ENCODE peak calls at places on chromosomes 7 and 10, in nine cellular contexts. One of them, this sample, is unnamed.

GRCh38 chr10:103265712-103266329 is 11.1 kb upstream of the INA start:
- DNase-seq in cardiac muscle cell: peak; percentile 91
- DNase-seq in small intestine: peak; percentile 47
- DNase-seq in aorta: peak; percentile 71
- DNase-seq in sigmoid colon: no peak
- DNase-seq in brain microvascular endothelial cell: peak; percentile 69
- DNase-seq in uterus: peak; percentile 41
- DNase-seq in HCT116: peak; percentile 42
- DNase-seq in heart left ventricle: no peak
- DNase-seq in this sample: peak; percentile 54

GRCh38 chr7:94649313-94649924 is 6.5 kb downstream of the SGCE start:
- DNase-seq in cardiac muscle cell: no peak
- DNase-seq in small intestine: no peak
- DNase-seq in aorta: no peak
- DNase-seq in sigmoid colon: no peak
- DNase-seq in brain microvascular endothelial cell: no peak
- DNase-seq in uterus: no peak
- DNase-seq in HCT116: no peak
- DNase-seq in heart left ventricle: no peak
- DNase-seq in this sample: no peak

GRCh38 chr7:125127304-125127703 is 197.7 kb upstream of the POT1 start:
- DNase-seq in cardiac muscle cell: no peak
- DNase-seq in small intestine: no peak
- DNase-seq in aorta: no peak
- DNase-seq in sigmoid colon: no peak
- DNase-seq in brain microvascular endothelial cell: no peak
- DNase-seq in uterus: no peak
- DNase-seq in HCT116: no peak
- DNase-seq in heart left ventricle: no peak
- DNase-seq in this sample: no peak

GRCh38 chr7:76303829-76304505 is 1.5 kb downstream of the HSPB1 start:
- DNase-seq in cardiac muscle cell: no peak
- DNase-seq in small intestine: no peak
- DNase-seq in aorta: peak; percentile 58
- DNase-seq in sigmoid colon: no peak
- DNase-seq in brain microvascular endothelial cell: no peak
- DNase-seq in uterus: no peak
- DNase-seq in HCT116: no peak
- DNase-seq in heart left ventricle: no peak
- DNase-seq in this sample: no peak

GRCh38 chr7:111835066-111835465 is 272.8 kb upstream of the IMMP2L start:
- DNase-seq in cardiac muscle cell: no peak
- DNase-seq in small intestine: no peak
- DNase-seq in aorta: no peak
- DNase-seq in sigmoid colon: no peak
- DNase-seq in brain microvascular endothelial cell: peak; percentile 65
- DNase-seq in uterus: no peak
- DNase-seq in HCT116: no peak
- DNase-seq in heart left ventricle: no peak
- DNase-seq in this sample: peak; percentile 49

GRCh38 chr7:5452470-5452899 is 28.9 kb upstream of the TNRC18 start:
- DNase-seq in cardiac muscle cell: no peak
- DNase-seq in small intestine: peak; percentile 10
- DNase-seq in aorta: no peak
- DNase-seq in sigmoid colon: no peak
- DNase-seq in brain microvascular endothelial cell: no peak
- DNase-seq in uterus: no peak
- DNase-seq in HCT116: no peak
- DNase-seq in heart left ventricle: no peak
- DNase-seq in this sample: no peak

GRCh38 chr7:2523461-2523905 is 3.9 kb downstream of the LFNG start:
- DNase-seq in cardiac muscle cell: no peak
- DNase-seq in small intestine: peak; percentile 79
- DNase-seq in aorta: no peak
- DNase-seq in sigmoid colon: no peak
- DNase-seq in brain microvascular endothelial cell: no peak
- DNase-seq in uterus: no peak
- DNase-seq in HCT116: no peak
- DNase-seq in heart left ventricle: no peak
- DNase-seq in this sample: peak; percentile 82

GRCh38 chr10:87761892-87762291 is 56.1 kb downstream of the ATAD1 start:
- DNase-seq in cardiac muscle cell: no peak
- DNase-seq in small intestine: peak; percentile 43
- DNase-seq in aorta: no peak
- DNase-seq in sigmoid colon: no peak
- DNase-seq in brain microvascular endothelial cell: peak; percentile 66
- DNase-seq in uterus: no peak
- DNase-seq in HCT116: peak; percentile 40
- DNase-seq in heart left ventricle: no peak
- DNase-seq in this sample: peak; percentile 52

GRCh38 chr10:19803676-19804075 is 12.6 kb upstream of the PLXDC2 start:
- DNase-seq in cardiac muscle cell: no peak
- DNase-seq in small intestine: peak; percentile 31
- DNase-seq in aorta: no peak
- DNase-seq in sigmoid colon: no peak
- DNase-seq in brain microvascular endothelial cell: no peak
- DNase-seq in uterus: no peak
- DNase-seq in HCT116: no peak
- DNase-seq in heart left ventricle: no peak
- DNase-seq in this sample: no peak

GRCh38 chr10:19811517-19811916 is 4.7 kb upstream of the PLXDC2 start:
- DNase-seq in cardiac muscle cell: peak; percentile 47
- DNase-seq in small intestine: peak; percentile 9
- DNase-seq in aorta: peak; percentile 61
- DNase-seq in sigmoid colon: peak; percentile 69
- DNase-seq in brain microvascular endothelial cell: peak; percentile 41
- DNase-seq in uterus: peak; percentile 51
- DNase-seq in HCT116: no peak
- DNase-seq in heart left ventricle: no peak
- DNase-seq in this sample: no peak

GRCh38 chr10:19812976-19813375 is 3.3 kb upstream of the PLXDC2 start:
- DNase-seq in cardiac muscle cell: no peak
- DNase-seq in small intestine: no peak
- DNase-seq in aorta: no peak
- DNase-seq in sigmoid colon: no peak
- DNase-seq in brain microvascular endothelial cell: no peak
- DNase-seq in uterus: no peak
- DNase-seq in HCT116: no peak
- DNase-seq in heart left ventricle: no peak
- DNase-seq in this sample: no peak

GRCh38 chr10:19815036-19815435 is 1.2 kb upstream of the PLXDC2 start:
- DNase-seq in cardiac muscle cell: no peak
- DNase-seq in small intestine: peak; percentile 4
- DNase-seq in aorta: no peak
- DNase-seq in sigmoid colon: no peak
- DNase-seq in brain microvascular endothelial cell: no peak
- DNase-seq in uterus: no peak
- DNase-seq in HCT116: no peak
- DNase-seq in heart left ventricle: no peak
- DNase-seq in this sample: no peak

DNA sequence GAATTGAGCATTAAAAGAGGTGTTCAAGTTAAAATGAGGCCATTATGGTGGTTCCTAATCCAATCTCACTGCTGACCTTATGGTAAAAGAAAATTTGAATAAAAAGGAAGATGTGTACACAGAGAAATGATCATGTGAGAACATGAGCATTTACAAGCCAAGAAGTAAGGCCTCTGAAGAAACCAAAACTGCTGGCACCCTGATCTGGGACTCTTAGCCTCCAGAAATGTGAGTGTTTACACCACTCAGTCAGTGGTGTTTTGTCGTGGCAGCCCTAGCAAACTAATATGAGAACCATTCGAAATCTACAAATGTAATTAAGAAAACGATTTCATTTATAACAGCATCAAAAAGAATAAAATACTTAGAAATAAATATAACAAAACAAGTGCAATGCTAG is 6.8 kb upstream of the PLXDC2 start:
- DNase-seq in cardiac muscle cell: no peak
- DNase-seq in small intestine: no peak
- DNase-seq in aorta: no peak
- DNase-seq in sigmoid colon: no peak
- DNase-seq in brain microvascular endothelial cell: no peak
- DNase-seq in uterus: no peak
- DNase-seq in HCT116: no peak
- DNase-seq in heart left ventricle: no peak
- DNase-seq in this sample: no peak
- H3K27ac ChIP-seq in cardiac muscle cell: no peak overlapping the region
- H3K27ac ChIP-seq in small intestine: no peak overlapping the region
- H3K27ac ChIP-seq in aorta: no peak overlapping the region
- H3K27ac ChIP-seq in sigmoid colon: no peak overlapping the region
- H3K27ac ChIP-seq in brain microvascular endothelial cell: no peak overlapping the region
- H3K27ac ChIP-seq in uterus: no peak overlapping the region
- H3K27ac ChIP-seq in HCT116: no peak overlapping the region
- H3K27ac ChIP-seq in heart left ventricle: no peak overlapping the region
- H3K27ac ChIP-seq in this sample: no peak overlapping the region

GRCh38 chr7:82838314-82838713 is 324.4 kb downstream of the PCLO start:
- DNase-seq in cardiac muscle cell: no peak
- DNase-seq in small intestine: no peak
- DNase-seq in aorta: no peak
- DNase-seq in sigmoid colon: no peak
- DNase-seq in brain microvascular endothelial cell: no peak
- DNase-seq in uterus: no peak
- DNase-seq in HCT116: no peak
- DNase-seq in heart left ventricle: no peak
- DNase-seq in this sample: no peak

GRCh38 chr7:82839555-82839954 is 323.1 kb downstream of the PCLO start:
- DNase-seq in cardiac muscle cell: no peak
- DNase-seq in small intestine: no peak
- DNase-seq in aorta: no peak
- DNase-seq in sigmoid colon: no peak
- DNase-seq in brain microvascular endothelial cell: no peak
- DNase-seq in uterus: no peak
- DNase-seq in HCT116: no peak
- DNase-seq in heart left ventricle: no peak
- DNase-seq in this sample: no peak

GRCh38 chr7:82841828-82842227 is 320.9 kb downstream of the PCLO start:
- DNase-seq in cardiac muscle cell: no peak
- DNase-seq in small intestine: no peak
- DNase-seq in aorta: no peak
- DNase-seq in sigmoid colon: no peak
- DNase-seq in brain microvascular endothelial cell: no peak
- DNase-seq in uterus: no peak
- DNase-seq in HCT116: no peak
- DNase-seq in heart left ventricle: no peak
- DNase-seq in this sample: no peak

GRCh38 chr7:82840061-82840460 is 322.6 kb downstream of the PCLO start:
- DNase-seq in cardiac muscle cell: no peak
- DNase-seq in small intestine: no peak
- DNase-seq in aorta: no peak
- DNase-seq in sigmoid colon: no peak
- DNase-seq in brain microvascular endothelial cell: no peak
- DNase-seq in uterus: no peak
- DNase-seq in HCT116: no peak
- DNase-seq in heart left ventricle: no peak
- DNase-seq in this sample: no peak

GRCh38 chr7:82839063-82839462 is 323.6 kb downstream of the PCLO start:
- DNase-seq in cardiac muscle cell: no peak
- DNase-seq in small intestine: no peak
- DNase-seq in aorta: no peak
- DNase-seq in sigmoid colon: no peak
- DNase-seq in brain microvascular endothelial cell: no peak
- DNase-seq in uterus: no peak
- DNase-seq in HCT116: no peak
- DNase-seq in heart left ventricle: no peak
- DNase-seq in this sample: no peak
- H3K27ac ChIP-seq in cardiac muscle cell: no peak overlapping the region
- H3K27ac ChIP-seq in small intestine: no peak overlapping the region
- H3K27ac ChIP-seq in aorta: no peak overlapping the region
- H3K27ac ChIP-seq in sigmoid colon: no peak overlapping the region
- H3K27ac ChIP-seq in brain microvascular endothelial cell: no peak overlapping the region
- H3K27ac ChIP-seq in uterus: no peak overlapping the region
- H3K27ac ChIP-seq in HCT116: no peak overlapping the region
- H3K27ac ChIP-seq in heart left ventricle: no peak overlapping the region
- H3K27ac ChIP-seq in this sample: no peak overlapping the region

GRCh38 chr10:97022616-97023015 is 163.1 kb downstream of the SLIT1 start:
- DNase-seq in cardiac muscle cell: no peak
- DNase-seq in small intestine: no peak
- DNase-seq in aorta: no peak
- DNase-seq in sigmoid colon: no peak
- DNase-seq in brain microvascular endothelial cell: no peak
- DNase-seq in uterus: no peak
- DNase-seq in HCT116: no peak
- DNase-seq in heart left ventricle: no peak
- DNase-seq in this sample: no peak

GRCh38 chr10:97023401-97024180 is 162.2 kb downstream of the SLIT1 start:
- DNase-seq in cardiac muscle cell: no peak
- DNase-seq in small intestine: no peak
- DNase-seq in aorta: peak; percentile 49
- DNase-seq in sigmoid colon: no peak
- DNase-seq in brain microvascular endothelial cell: no peak
- DNase-seq in uterus: no peak
- DNase-seq in HCT116: no peak
- DNase-seq in heart left ventricle: no peak
- DNase-seq in this sample: no peak

GRCh38 chr10:97025613-97026242 is 160.0 kb downstream of the SLIT1 start:
- DNase-seq in cardiac muscle cell: peak; percentile 73
- DNase-seq in small intestine: peak; percentile 58
- DNase-seq in aorta: peak; percentile 55
- DNase-seq in sigmoid colon: peak; percentile 63
- DNase-seq in brain microvascular endothelial cell: peak; percentile 29
- DNase-seq in uterus: peak; percentile 30
- DNase-seq in HCT116: peak; percentile 47
- DNase-seq in heart left ventricle: no peak
- DNase-seq in this sample: no peak

GRCh38 chr10:97020452-97021400 is 165.0 kb downstream of the SLIT1 start:
- DNase-seq in cardiac muscle cell: peak; percentile 44
- DNase-seq in small intestine: no peak
- DNase-seq in aorta: peak; percentile 60
- DNase-seq in sigmoid colon: peak; percentile 83
- DNase-seq in brain microvascular endothelial cell: peak; percentile 21
- DNase-seq in uterus: peak; percentile 24
- DNase-seq in HCT116: no peak
- DNase-seq in heart left ventricle: no peak
- DNase-seq in this sample: no peak

GRCh38 chr10:97024181-97025073 is 161.3 kb downstream of the SLIT1 start:
- DNase-seq in cardiac muscle cell: peak; percentile 66
- DNase-seq in small intestine: peak; percentile 45
- DNase-seq in aorta: peak; percentile 56
- DNase-seq in sigmoid colon: no peak
- DNase-seq in brain microvascular endothelial cell: peak; percentile 89
- DNase-seq in uterus: no peak
- DNase-seq in HCT116: no peak
- DNase-seq in heart left ventricle: no peak
- DNase-seq in this sample: peak; percentile 62
- H3K27ac ChIP-seq in cardiac muscle cell: peak overlapping the region; percentile 52
- H3K27ac ChIP-seq in small intestine: no peak overlapping the region
- H3K27ac ChIP-seq in aorta: peak overlapping the region; percentile 79
- H3K27ac ChIP-seq in sigmoid colon: peak overlapping the region; percentile 46
- H3K27ac ChIP-seq in brain microvascular endothelial cell: peak overlapping the region; percentile 82
- H3K27ac ChIP-seq in uterus: peak overlapping the region; percentile 69
- H3K27ac ChIP-seq in HCT116: no peak overlapping the region
- H3K27ac ChIP-seq in heart left ventricle: peak overlapping the region; percentile 72
- H3K27ac ChIP-seq in this sample: no peak overlapping the region

GRCh38 chr7:32943654-32944030 is 13.6 kb upstream of the FKBP9 start:
- DNase-seq in cardiac muscle cell: no peak
- DNase-seq in small intestine: no peak
- DNase-seq in aorta: no peak
- DNase-seq in sigmoid colon: no peak
- DNase-seq in brain microvascular endothelial cell: no peak
- DNase-seq in uterus: no peak
- DNase-seq in HCT116: no peak
- DNase-seq in heart left ventricle: no peak
- DNase-seq in this sample: no peak

GRCh38 chr7:32942783-32943653 is 14.2 kb upstream of the FKBP9 start:
- DNase-seq in cardiac muscle cell: peak; percentile 86
- DNase-seq in small intestine: peak; percentile 85
- DNase-seq in aorta: peak; percentile 86
- DNase-seq in sigmoid colon: peak; percentile 89
- DNase-seq in brain microvascular endothelial cell: peak; percentile 51
- DNase-seq in uterus: peak; percentile 67
- DNase-seq in HCT116: peak; percentile 50
- DNase-seq in heart left ventricle: peak; percentile 90
- DNase-seq in this sample: peak; percentile 87

GRCh38 chr7:32941996-32942782 is 15.1 kb upstream of the FKBP9 start:
- DNase-seq in cardiac muscle cell: peak; percentile 53
- DNase-seq in small intestine: peak; percentile 48
- DNase-seq in aorta: peak; percentile 87
- DNase-seq in sigmoid colon: peak; percentile 84
- DNase-seq in brain microvascular endothelial cell: peak; percentile 14
- DNase-seq in uterus: peak; percentile 71
- DNase-seq in HCT116: no peak
- DNase-seq in heart left ventricle: peak; percentile 88
- DNase-seq in this sample: peak; percentile 58

GRCh38 chr7:32937344-32938174 is 19.7 kb upstream of the FKBP9 start:
- DNase-seq in cardiac muscle cell: peak; percentile 87
- DNase-seq in small intestine: peak; percentile 19
- DNase-seq in aorta: peak; percentile 54
- DNase-seq in sigmoid colon: peak; percentile 73
- DNase-seq in brain microvascular endothelial cell: no peak
- DNase-seq in uterus: peak; percentile 76
- DNase-seq in HCT116: no peak
- DNase-seq in heart left ventricle: no peak
- DNase-seq in this sample: no peak

DNA sequence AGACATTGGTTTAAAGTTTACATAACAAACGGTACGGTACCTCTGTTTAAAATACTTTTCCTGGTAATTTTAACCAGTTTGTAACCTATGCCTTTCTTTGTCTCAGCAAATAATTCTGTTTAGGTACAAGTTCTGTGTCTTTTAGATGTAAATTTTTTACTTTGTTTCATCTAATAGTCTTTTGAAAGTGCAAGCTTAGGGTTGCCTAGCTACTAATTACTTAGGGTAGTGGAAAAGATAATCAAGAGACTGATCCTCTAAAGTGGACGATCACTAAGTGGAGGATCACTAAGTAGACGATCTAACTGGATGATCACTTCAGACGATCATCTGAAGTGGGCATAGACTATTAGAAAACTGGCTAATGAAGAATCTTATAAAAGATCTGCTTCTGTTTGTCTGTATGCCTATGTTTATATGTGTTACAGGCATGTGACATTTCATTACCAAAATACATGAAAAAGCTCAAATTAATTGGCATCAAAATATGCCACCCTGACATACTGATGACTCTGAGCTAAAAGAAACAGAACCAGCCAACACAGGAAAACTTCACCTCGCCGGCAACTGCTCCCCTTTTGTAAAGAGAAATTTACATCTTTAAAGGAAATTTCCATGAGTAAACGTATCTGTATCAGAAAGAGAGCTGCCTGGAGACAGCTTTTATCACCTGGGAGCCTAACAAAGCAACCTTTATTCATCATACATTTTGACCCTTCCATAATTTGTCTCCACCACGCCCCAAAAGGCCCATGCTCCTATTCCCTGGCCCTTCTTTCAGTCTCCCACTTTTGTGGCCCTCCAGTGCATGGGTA is 15.9 kb upstream of the FKBP9 start:
- DNase-seq in cardiac muscle cell: no peak
- DNase-seq in small intestine: peak; percentile 23
- DNase-seq in aorta: no peak
- DNase-seq in sigmoid colon: no peak
- DNase-seq in brain microvascular endothelial cell: no peak
- DNase-seq in uterus: no peak
- DNase-seq in HCT116: no peak
- DNase-seq in heart left ventricle: no peak
- DNase-seq in this sample: no peak
- H3K27ac ChIP-seq in cardiac muscle cell: no peak overlapping the region
- H3K27ac ChIP-seq in small intestine: no peak overlapping the region
- H3K27ac ChIP-seq in aorta: peak overlapping the region; percentile 61
- H3K27ac ChIP-seq in sigmoid colon: peak overlapping the region; percentile 96
- H3K27ac ChIP-seq in brain microvascular endothelial cell: no peak overlapping the region
- H3K27ac ChIP-seq in uterus: peak overlapping the region; percentile 97
- H3K27ac ChIP-seq in HCT116: peak overlapping the region; percentile 96
- H3K27ac ChIP-seq in heart left ventricle: peak overlapping the region; percentile 90
- H3K27ac ChIP-seq in this sample: peak overlapping the region; percentile 97